ENCODE peak calls at places on chromosomes 6 and 20, in four cellular contexts. R is B cell; X is CD8-positive, alpha-beta memory T cell; G is Jurkat, Clone E6-1. Y is an unnamed sample.

GRCh38 chr20:1002682-1003561 is 811 bp upstream of the RSPO4 start:
- DNase-seq in R (no peak), X (no peak), G (no peak), Y (no peak)

GRCh38 chr6:91487729-91488392 is 901.0 kb upstream of the MAP3K7 start:
- DNase-seq in R (no peak), X (no peak), G (no peak), Y (no peak)

GRCh38 chr6:130981409-130981808 is 81.6 kb downstream of the EPB41L2 start:
- DNase-seq in R (no peak), X (no peak), G (no peak), Y (no peak)

GRCh38 chr20:33093074-33093473 is 13.6 kb downstream of the BPIFB4 start:
- DNase-seq in R (no peak), X (no peak), G (no peak), Y (no peak)

GRCh38 chr6:158561247-158561884 is 1.5 kb downstream of the TMEM181 start:
- DNase-seq in R (no peak), X (no peak), G (no peak), Y (no peak)

GRCh38 chr6:140486468-140487361 is 1112.3 kb upstream of the CITED2 start:
- DNase-seq in R (no peak), X (no peak), G (no peak), Y (no peak)

GRCh38 chr20:52746190-52746589 is 226.0 kb upstream of the TSHZ2 start:
- DNase-seq in R (no peak), X (no peak), G (no peak), Y (no peak)

GRCh38 chr6:3849681-3850450 is 693 bp downstream of the FAM50B start:
- DNase-seq in R (no peak), X (peak; percentile 5), G (no peak), Y (peak; percentile 68)

GRCh38 chr6:31125162-31125561 is 4.9 kb upstream of the CDSN start:
- DNase-seq in R (no peak), X (no peak), G (no peak), Y (no peak)

GRCh38 chr6:30463242-30463641 is 26.1 kb upstream of the HLA-E start:
- DNase-seq in R (no peak), X (no peak), G (no peak), Y (no peak)

GRCh38 chr6:12649325-12649724 is 67.2 kb upstream of the PHACTR1 start:
- DNase-seq in R (no peak), X (no peak), G (no peak), Y (no peak)

GRCh38 chr20:36070451-36070850 is 84.1 kb upstream of the EPB41L1 start:
- DNase-seq in R (no peak), X (no peak), G (peak; percentile 72), Y (peak; percentile 70)

GRCh38 chr20:25372584-25373336 is 17.9 kb downstream of the ABHD12 start:
- DNase-seq in R (no peak), X (no peak), G (no peak), Y (no peak)

GRCh38 chr20:54512694-54513093 is 37.3 kb downstream of the DOK5 start:
- DNase-seq in R (no peak), X (no peak), G (no peak), Y (no peak)

GRCh38 chr20:48401359-48401758 is 426.4 kb downstream of the PREX1 start:
- DNase-seq in R (no peak), X (no peak), G (no peak), Y (no peak)

GRCh38 chr6:10347561-10348327 is 67.1 kb downstream of the TFAP2A start:
- DNase-seq in R (no peak), X (no peak), G (no peak), Y (peak; percentile 68)

GRCh38 chr6:19999319-20000191 is 162.4 kb downstream of the ID4 start:
- DNase-seq in R (no peak), X (no peak), G (peak; percentile 28), Y (no peak)